ENCODE peak calls at places on chromosomes 5 and 9, in six cellular contexts. D is heart left ventricle; I is cardiac fibroblast; N is hepatic stellate cell; M is stimulated activated CD8-positive, alpha-beta memory T cell treated with anti-CD3 and anti-CD28 coated beads, Interleukin-15, amount 100 ng/mL, for 1 hour; S is stromal cell of bone marrow. L is an unnamed sample.
A peak's percentile ranks its signal among the peaks of the same experiment; 100 is the strongest.

GRCh38 chr9:36398745-36399144 is 1.3 kb downstream of the RNF38 start:
- DNase-seq in D (no peak), I (peak; percentile 75), N (peak; percentile 57), M (no peak), S (no peak), L (no peak)

GRCh38 chr5:172187118-172188032 is 649 bp downstream of the STK10 start:
- DNase-seq in D (peak; percentile 82), I (peak; percentile 71), N (peak; percentile 82), M (peak; percentile 43), S (no peak), L (peak; percentile 29)

GRCh38 chr9:3475300-3476020 is 50.3 kb downstream of the RFX3 start:
- DNase-seq in D (no peak), I (no peak), N (no peak), M (no peak), S (no peak), L (no peak)

GRCh38 chr5:16025681-16026080 is 153.9 kb downstream of the MARCHF11 start:
- DNase-seq in D (no peak), I (no peak), N (no peak), M (no peak), S (no peak), L (no peak)

GRCh38 chr9:76658510-76659231 is 105.6 kb upstream of the PCA3 start:
- DNase-seq in D (no peak), I (peak; percentile 87), N (peak; percentile 60), M (no peak), S (peak; percentile 60), L (peak; percentile 54)

GRCh38 chr5:40877371-40877988 is 31.8 kb upstream of the C7 start:
- DNase-seq in D (no peak), I (no peak), N (no peak), M (no peak), S (no peak), L (no peak)

GRCh38 chr5:180618830-180619562 is 27.7 kb upstream of the SCGB3A1 start:
- DNase-seq in D (no peak), I (peak; percentile 48), N (peak; percentile 55), M (no peak), S (peak; percentile 12), L (no peak)

GRCh38 chr5:6305821-6306220 is 72.5 kb downstream of the MED10 start:
- DNase-seq in D (no peak), I (no peak), N (no peak), M (no peak), S (no peak), L (no peak)

GRCh38 chr9:73380411-73380810 is 228.7 kb downstream of the ANXA1 start:
- DNase-seq in D (no peak), I (no peak), N (no peak), M (no peak), S (no peak), L (no peak)

GRCh38 chr5:175343292-175343691 is 100.7 kb downstream of the DRD1 start:
- DNase-seq in D (no peak), I (no peak), N (no peak), M (no peak), S (no peak), L (no peak)